ENCODE peak calls at places on chromosome 21, in ten cellular contexts. One of them, this sample, is unnamed.

GRCh38 chr21:46122241-46122671 is 24.3 kb downstream of the COL6A2 start:
- DNase-seq in sciatic nerve: peak
- DNase-seq in activated T-helper 2 cell treated with anti-CD3 and anti-CD28 coated beads, Interferon-gamma antibody, Interleukin-2, Interleukin-4, amounts not matched to agents 10 μg/mL and 5 μg/mL and 100 μg/mL, durations not matched to agents 14 hours and 24 hours and 36 hours: no peak
- DNase-seq in ELR: peak
- DNase-seq in nephron progenitor cell: no peak
- DNase-seq in COR-L47: no peak
- DNase-seq in mucosa of gallbladder: no peak
- DNase-seq in fibroblast of lung: peak
- DNase-seq in NCI-H1092: no peak
- DNase-seq in substantia nigra: no peak
- DNase-seq in this sample: no peak

GRCh38 chr21:37711294-37711844 is 204.9 kb downstream of the KCNJ6 start:
- DNase-seq in sciatic nerve: no peak
- DNase-seq in activated T-helper 2 cell treated with anti-CD3 and anti-CD28 coated beads, Interferon-gamma antibody, Interleukin-2, Interleukin-4, amounts not matched to agents 10 μg/mL and 5 μg/mL and 100 μg/mL, durations not matched to agents 14 hours and 24 hours and 36 hours: no peak
- DNase-seq in ELR: no peak
- DNase-seq in nephron progenitor cell: no peak
- DNase-seq in COR-L47: peak
- DNase-seq in mucosa of gallbladder: no peak
- DNase-seq in fibroblast of lung: no peak
- DNase-seq in NCI-H1092: peak
- DNase-seq in substantia nigra: no peak
- DNase-seq in this sample: no peak

GRCh38 chr21:34152500-34152899 is 79.1 kb downstream of the MRPS6 start:
- DNase-seq in sciatic nerve: no peak
- DNase-seq in activated T-helper 2 cell treated with anti-CD3 and anti-CD28 coated beads, Interferon-gamma antibody, Interleukin-2, Interleukin-4, amounts not matched to agents 10 μg/mL and 5 μg/mL and 100 μg/mL, durations not matched to agents 14 hours and 24 hours and 36 hours: no peak
- DNase-seq in ELR: no peak
- DNase-seq in nephron progenitor cell: no peak
- DNase-seq in COR-L47: no peak
- DNase-seq in mucosa of gallbladder: no peak
- DNase-seq in fibroblast of lung: no peak
- DNase-seq in NCI-H1092: no peak
- DNase-seq in substantia nigra: no peak
- DNase-seq in this sample: no peak

GRCh38 chr21:42373908-42374455 is 7.6 kb upstream of the TFF1 start:
- DNase-seq in sciatic nerve: no peak
- DNase-seq in activated T-helper 2 cell treated with anti-CD3 and anti-CD28 coated beads, Interferon-gamma antibody, Interleukin-2, Interleukin-4, amounts not matched to agents 10 μg/mL and 5 μg/mL and 100 μg/mL, durations not matched to agents 14 hours and 24 hours and 36 hours: no peak
- DNase-seq in ELR: no peak
- DNase-seq in nephron progenitor cell: no peak
- DNase-seq in COR-L47: no peak
- DNase-seq in mucosa of gallbladder: no peak
- DNase-seq in fibroblast of lung: no peak
- DNase-seq in NCI-H1092: no peak
- DNase-seq in substantia nigra: no peak
- DNase-seq in this sample: no peak

GRCh38 chr21:35840197-35840799 is 220.0 kb downstream of the SETD4 start:
- DNase-seq in sciatic nerve: peak
- DNase-seq in activated T-helper 2 cell treated with anti-CD3 and anti-CD28 coated beads, Interferon-gamma antibody, Interleukin-2, Interleukin-4, amounts not matched to agents 10 μg/mL and 5 μg/mL and 100 μg/mL, durations not matched to agents 14 hours and 24 hours and 36 hours: peak
- DNase-seq in ELR: peak
- DNase-seq in nephron progenitor cell: peak
- DNase-seq in COR-L47: peak
- DNase-seq in mucosa of gallbladder: peak
- DNase-seq in fibroblast of lung: peak
- DNase-seq in NCI-H1092: peak
- DNase-seq in substantia nigra: no peak
- DNase-seq in this sample: peak

GRCh38 chr21:41024341-41025056 is 143.5 kb upstream of the BACE2 start:
- DNase-seq in sciatic nerve: no peak
- DNase-seq in activated T-helper 2 cell treated with anti-CD3 and anti-CD28 coated beads, Interferon-gamma antibody, Interleukin-2, Interleukin-4, amounts not matched to agents 10 μg/mL and 5 μg/mL and 100 μg/mL, durations not matched to agents 14 hours and 24 hours and 36 hours: no peak
- DNase-seq in ELR: no peak
- DNase-seq in nephron progenitor cell: peak
- DNase-seq in COR-L47: no peak
- DNase-seq in mucosa of gallbladder: no peak
- DNase-seq in fibroblast of lung: no peak
- DNase-seq in NCI-H1092: peak
- DNase-seq in substantia nigra: no peak
- DNase-seq in this sample: no peak

GRCh38 chr21:31289702-31290101 is 54.4 kb downstream of the TIAM1 start:
- DNase-seq in sciatic nerve: no peak
- DNase-seq in activated T-helper 2 cell treated with anti-CD3 and anti-CD28 coated beads, Interferon-gamma antibody, Interleukin-2, Interleukin-4, amounts not matched to agents 10 μg/mL and 5 μg/mL and 100 μg/mL, durations not matched to agents 14 hours and 24 hours and 36 hours: no peak
- DNase-seq in ELR: no peak
- DNase-seq in nephron progenitor cell: no peak
- DNase-seq in COR-L47: no peak
- DNase-seq in mucosa of gallbladder: no peak
- DNase-seq in fibroblast of lung: no peak
- DNase-seq in NCI-H1092: no peak
- DNase-seq in substantia nigra: no peak
- DNase-seq in this sample: no peak

GRCh38 chr21:42233067-42233981 is 14.4 kb downstream of the ABCG1 start:
- DNase-seq in sciatic nerve: peak
- DNase-seq in activated T-helper 2 cell treated with anti-CD3 and anti-CD28 coated beads, Interferon-gamma antibody, Interleukin-2, Interleukin-4, amounts not matched to agents 10 μg/mL and 5 μg/mL and 100 μg/mL, durations not matched to agents 14 hours and 24 hours and 36 hours: peak
- DNase-seq in ELR: no peak
- DNase-seq in nephron progenitor cell: no peak
- DNase-seq in COR-L47: no peak
- DNase-seq in mucosa of gallbladder: peak
- DNase-seq in fibroblast of lung: peak
- DNase-seq in NCI-H1092: no peak
- DNase-seq in substantia nigra: no peak
- DNase-seq in this sample: no peak

GRCh38 chr21:35038772-35039145 is 10.3 kb downstream of the RUNX1 start:
- DNase-seq in sciatic nerve: no peak
- DNase-seq in activated T-helper 2 cell treated with anti-CD3 and anti-CD28 coated beads, Interferon-gamma antibody, Interleukin-2, Interleukin-4, amounts not matched to agents 10 μg/mL and 5 μg/mL and 100 μg/mL, durations not matched to agents 14 hours and 24 hours and 36 hours: no peak
- DNase-seq in ELR: no peak
- DNase-seq in nephron progenitor cell: no peak
- DNase-seq in COR-L47: no peak
- DNase-seq in mucosa of gallbladder: no peak
- DNase-seq in fibroblast of lung: no peak
- DNase-seq in NCI-H1092: no peak
- DNase-seq in substantia nigra: no peak
- DNase-seq in this sample: no peak

This sample was measured in HCEC 1CT.